ENCODE peak calls at places on chromosomes 2 and 18, in eight cellular contexts. G, V, T, Z, S, P, H and J are unnamed samples.

GRCh38 chr2:203870481-203870880 is 2.9 kb downstream of the CTLA4 start:
- DNase-seq in G (no peak), V (no peak), T (no peak), Z (no peak), S (no peak), P (no peak), H (no peak), J (no peak)

GRCh38 chr18:60865801-60866200 is 467.4 kb upstream of the CDH20 start:
- DNase-seq in G (no peak), V (no peak), T (no peak), Z (no peak), S (no peak), P (no peak), H (no peak), J (no peak)

GRCh38 chr2:111900859-111901258 is 2.5 kb downstream of the MERTK start:
- DNase-seq in G (no peak), V (peak; percentile 46), T (peak; percentile 50), Z (no peak), S (no peak), P (no peak), H (peak; percentile 42), J (no peak)

GRCh38 chr2:47288864-47289263 is 114.1 kb upstream of the MSH2 start:
- DNase-seq in G (no peak), V (peak; percentile 30), T (peak; percentile 56), Z (no peak), S (no peak), P (no peak), H (no peak), J (peak; percentile 71)

GRCh38 chr18:56402872-56403516 is 235.4 kb downstream of the TXNL1 start:
- DNase-seq in G (no peak), V (peak; percentile 56), T (peak; percentile 88), Z (no peak), S (no peak), P (no peak), H (no peak), J (peak; percentile 75)

GRCh38 chr18:62749389-62749788 is 34.0 kb downstream of the PHLPP1 start:
- DNase-seq in G (no peak), V (no peak), T (no peak), Z (no peak), S (no peak), P (no peak), H (no peak), J (no peak)

GRCh38 chr18:61129001-61129400 is 204.2 kb upstream of the CDH20 start:
- DNase-seq in G (no peak), V (no peak), T (no peak), Z (no peak), S (no peak), P (no peak), H (no peak), J (no peak)

GRCh38 chr2:172155752-172156151 is 53.1 kb upstream of the DLX2 start:
- DNase-seq in G (no peak), V (no peak), T (no peak), Z (no peak), S (no peak), P (no peak), H (no peak), J (no peak)

GRCh38 chr2:142796161-142796560 is 81.3 kb upstream of the KYNU start:
- DNase-seq in G (no peak), V (no peak), T (peak; percentile 19), Z (no peak), S (no peak), P (no peak), H (no peak), J (no peak)

GRCh38 chr2:97936199-97936598 is 59.5 kb downstream of the TMEM131 start:
- DNase-seq in G (no peak), V (no peak), T (peak; percentile 59), Z (peak; percentile 35), S (no peak), P (no peak), H (no peak), J (no peak)

GRCh38 chr2:121532347-121532766 is 1.7 kb downstream of the RNU4ATAC start:
- DNase-seq in G (no peak), V (peak; percentile 32), T (peak; percentile 68), Z (no peak), S (no peak), P (no peak), H (no peak), J (peak; percentile 16)

GRCh38 chr2:119494163-119494790 is 30.0 kb downstream of the SCTR start:
- DNase-seq in G (no peak), V (no peak), T (peak; percentile 3), Z (no peak), S (no peak), P (no peak), H (no peak), J (no peak)

GRCh38 chr2:238060096-238060541 is 682 bp upstream of the SCLY start:
- DNase-seq in G (peak; percentile 28), V (peak; percentile 32), T (peak; percentile 20), Z (no peak), S (no peak), P (no peak), H (peak; percentile 41), J (no peak)

GRCh38 chr2:199202964-199203363 is 254.8 kb downstream of the SATB2 start:
- DNase-seq in G (no peak), V (no peak), T (no peak), Z (no peak), S (no peak), P (no peak), H (no peak), J (no peak)

GRCh38 chr18:79047556-79048244 is 21.5 kb upstream of the ATP9B start:
- DNase-seq in G (no peak), V (no peak), T (no peak), Z (no peak), S (no peak), P (no peak), H (no peak), J (no peak)

GRCh38 chr18:40431071-40431998 is 1523.7 kb upstream of the PIK3C3 start:
- DNase-seq in G (no peak), V (no peak), T (no peak), Z (no peak), S (no peak), P (no peak), H (no peak), J (no peak)

GRCh38 chr2:233690444-233690843 is 2.2 kb upstream of the UGT1A6 start:
- DNase-seq in G (no peak), V (no peak), T (no peak), Z (no peak), S (no peak), P (no peak), H (no peak), J (no peak)

GRCh38 chr2:225040862-225041209 is 1.4 kb downstream of the DOCK10 start:
- DNase-seq in G (peak; percentile 13), V (peak; percentile 20), T (peak; percentile 16), Z (no peak), S (no peak), P (peak; percentile 30), H (peak; percentile 81), J (peak; percentile 39)

GRCh38 chr2:8151888-8152287 is 530.0 kb upstream of the ID2 start:
- DNase-seq in G (no peak), V (no peak), T (no peak), Z (no peak), S (no peak), P (no peak), H (no peak), J (no peak)

GRCh38 chr2:46854260-46854659 is 61.3 kb downstream of the MCFD2 start:
- DNase-seq in G (no peak), V (no peak), T (no peak), Z (no peak), S (no peak), P (no peak), H (no peak), J (no peak)